ENCODE peak calls at places on chromosomes 11 and 22, in seven cellular contexts. S is SK-N-SH, L is GM23338, V is HCT116, Q is stomach, E is HL-60, F is Panc1. D is an unnamed sample.
A peak's percentile ranks its signal among the peaks of the same experiment; 100 is the strongest.

GRCh38 chr11:102177126-102177525 is 66.9 kb downstream of the YAP1 start:
- DNase-seq in S (no peak), L (no peak), V (no peak), Q (no peak), E (no peak), F (no peak), D (no peak)

GRCh38 chr11:57475191-57475590 is 14.9 kb downstream of the RTN4RL2 start:
- DNase-seq in S (no peak), L (no peak), V (no peak), Q (no peak), E (no peak), F (no peak), D (no peak)

GRCh38 chr11:27201454-27202302 is 161.1 kb downstream of the BBOX1 start:
- DNase-seq in S (peak; percentile 47), L (peak; percentile 32), V (no peak), Q (peak; percentile 93), E (no peak), F (peak; percentile 64), D (peak; percentile 98)

GRCh38 chr11:118241191-118242098 is 10.7 kb downstream of the MPZL3 start:
- DNase-seq in S (no peak), L (no peak), V (peak; percentile 95), Q (peak; percentile 47), E (peak; percentile 90), F (no peak), D (no peak)

GRCh38 chr11:129283141-129283540 is 91.0 kb upstream of the ARHGAP32 start:
- DNase-seq in S (no peak), L (peak; percentile 74), V (peak; percentile 55), Q (peak; percentile 52), E (no peak), F (no peak), D (no peak)

GRCh38 chr22:28146401-28147304 is 227.6 kb upstream of the PITPNB start:
- DNase-seq in S (no peak), L (no peak), V (no peak), Q (no peak), E (no peak), F (no peak), D (no peak)

GRCh38 chr11:35260342-35260985 is 121.5 kb downstream of the CD44 start:
- DNase-seq in S (no peak), L (no peak), V (no peak), Q (no peak), E (no peak), F (no peak), D (no peak)

GRCh38 chr11:121443688-121444275 is 8.3 kb upstream of the SORL1 start:
- DNase-seq in S (no peak), L (no peak), V (no peak), Q (no peak), E (no peak), F (no peak), D (no peak)

GRCh38 chr11:8765294-8765693 is 82.7 kb downstream of the RPL27A start:
- DNase-seq in S (no peak), L (no peak), V (no peak), Q (no peak), E (no peak), F (no peak), D (no peak)

GRCh38 chr11:78417175-78417887 is at the start of gene GAB2:
- DNase-seq in S (no peak), L (no peak), V (no peak), Q (peak; percentile 51), E (no peak), F (no peak), D (no peak)

GRCh38 chr11:19547044-19547443 is 165.6 kb upstream of the NAV2 start:
- DNase-seq in S (no peak), L (no peak), V (no peak), Q (no peak), E (no peak), F (no peak), D (no peak)

GRCh38 chr22:41256898-41257260 is 16.1 kb upstream of the CHADL start:
- DNase-seq in S (no peak), L (peak; percentile 47), V (no peak), Q (no peak), E (no peak), F (no peak), D (no peak)

GRCh38 chr11:19466314-19466713 is 225.6 kb upstream of the E2F8 start:
- DNase-seq in S (no peak), L (no peak), V (no peak), Q (no peak), E (no peak), F (no peak), D (no peak)

GRCh38 chr11:58561394-58562102 is 14.1 kb downstream of the LPXN start:
- DNase-seq in S (no peak), L (no peak), V (no peak), Q (no peak), E (no peak), F (no peak), D (no peak)

GRCh38 chr11:112555491-112556364 is 295.1 kb upstream of the PLET1 start:
- DNase-seq in S (peak; percentile 66), L (peak; percentile 78), V (peak; percentile 8), Q (peak; percentile 77), E (peak; percentile 4), F (peak; percentile 12), D (peak; percentile 71)

GRCh38 chr11:96607890-96608558 is 218.2 kb downstream of the JRKL start:
- DNase-seq in S (no peak), L (peak; percentile 49), V (no peak), Q (no peak), E (no peak), F (no peak), D (no peak)

GRCh38 chr11:13140873-13141655 is 131.9 kb downstream of the RASSF10 start:
- DNase-seq in S (no peak), L (no peak), V (no peak), Q (no peak), E (no peak), F (no peak), D (no peak)

GRCh38 chr11:46347637-46348311 is 511 bp downstream of the DGKZ start:
- DNase-seq in S (peak; percentile 63), L (no peak), V (no peak), Q (no peak), E (no peak), F (no peak), D (peak; percentile 77)

GRCh38 chr11:111604392-111605009 is 2.3 kb downstream of the SIK2 start:
- DNase-seq in S (peak; percentile 44), L (peak; percentile 87), V (peak; percentile 48), Q (no peak), E (no peak), F (no peak), D (no peak)

GRCh38 chr11:111382451-111382850 is 3.4 kb upstream of the POU2AF1 start:
- DNase-seq in S (no peak), L (no peak), V (no peak), Q (no peak), E (no peak), F (no peak), D (no peak)

GRCh38 chr11:126459691-126460404 is 104.4 kb downstream of the ST3GAL4 start:
- DNase-seq in S (no peak), L (no peak), V (no peak), Q (no peak), E (no peak), F (no peak), D (no peak)

GRCh38 chr22:26461188-26461810 is 22.3 kb downstream of the HPS4 start:
- DNase-seq in S (peak; percentile 84), L (peak; percentile 94), V (peak; percentile 18), Q (peak; percentile 71), E (no peak), F (no peak), D (no peak)

DNA sequence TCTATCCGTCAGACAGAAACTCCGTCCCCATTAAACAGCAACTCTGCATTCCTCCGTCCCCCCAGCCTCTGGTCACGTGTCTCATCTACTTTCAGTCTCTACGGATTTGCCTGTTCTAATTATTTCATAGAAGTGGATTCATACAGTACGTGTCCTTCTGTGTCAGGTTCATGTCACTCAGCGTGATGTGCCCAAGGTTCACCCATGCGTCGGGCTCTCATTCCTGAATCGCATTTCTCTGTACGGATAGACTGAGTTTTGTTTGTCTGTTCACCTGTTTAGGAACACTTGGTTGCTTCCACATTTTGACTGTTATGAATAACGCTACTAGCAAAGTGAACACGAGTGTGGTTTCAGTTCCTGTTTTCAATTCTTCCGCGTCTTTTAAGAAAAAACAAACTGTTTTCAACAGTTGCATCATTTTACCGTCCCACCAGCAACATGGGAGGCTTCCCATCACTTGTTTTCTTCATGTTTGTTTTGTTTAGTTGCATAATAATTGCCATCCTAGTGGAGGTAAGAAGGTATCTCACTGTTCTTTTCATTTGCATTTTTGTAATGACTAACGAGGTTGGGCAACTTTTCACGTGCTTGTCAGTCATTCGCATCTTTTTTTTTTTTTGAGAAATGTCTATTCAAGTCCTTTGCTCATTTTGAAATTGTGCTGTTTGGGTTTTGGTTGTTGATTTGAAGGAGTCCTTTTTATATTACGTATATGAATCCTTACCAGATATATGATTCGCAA is 8.9 kb upstream of the NLRP6 start:
- DNase-seq in S (no peak), L (peak; percentile 18), V (no peak), Q (no peak), E (peak; percentile 96), F (peak; percentile 68), D (no peak)
- H3K4me3 ChIP-seq in S (no peak overlapping the region), L (no peak overlapping the region), V (no peak overlapping the region), Q (no peak overlapping the region), E (peak overlapping the region; percentile 23), F (peak overlapping the region; percentile 35), D (no peak overlapping the region)

GRCh38 chr11:14183973-14184372 is 175.0 kb downstream of the RRAS2 start:
- DNase-seq in S (no peak), L (no peak), V (no peak), Q (no peak), E (no peak), F (no peak), D (no peak)

GRCh38 chr11:14184548-14184947 is 174.4 kb downstream of the RRAS2 start:
- DNase-seq in S (no peak), L (no peak), V (no peak), Q (no peak), E (no peak), F (no peak), D (no peak)

GRCh38 chr11:14182833-14183340 is 176.1 kb downstream of the RRAS2 start:
- DNase-seq in S (no peak), L (no peak), V (no peak), Q (no peak), E (no peak), F (no peak), D (no peak)

GRCh38 chr11:14179126-14179820 is 179.7 kb downstream of the RRAS2 start:
- DNase-seq in S (no peak), L (no peak), V (no peak), Q (no peak), E (no peak), F (no peak), D (no peak)
- TF ChIP-seq POLR2AphosphoS5 in S (no peak), L (no peak), V (no peak), Q (peak; percentile 10), E (no peak), F (no peak), D (no peak)

GRCh38 chr11:72225411-72225951 is 914 bp downstream of the INPPL1 start:
- DNase-seq in S (peak; percentile 42), L (peak; percentile 27), V (no peak), Q (no peak), E (no peak), F (no peak), D (peak; percentile 64)
- H3K4me3 ChIP-seq in S (peak overlapping the region; percentile 100), L (peak overlapping the region; percentile 97), V (peak overlapping the region; percentile 88), Q (peak overlapping the region; percentile 85), E (peak overlapping the region; percentile 75), F (peak overlapping the region; percentile 95), D (peak overlapping the region; percentile 65)

DNA sequence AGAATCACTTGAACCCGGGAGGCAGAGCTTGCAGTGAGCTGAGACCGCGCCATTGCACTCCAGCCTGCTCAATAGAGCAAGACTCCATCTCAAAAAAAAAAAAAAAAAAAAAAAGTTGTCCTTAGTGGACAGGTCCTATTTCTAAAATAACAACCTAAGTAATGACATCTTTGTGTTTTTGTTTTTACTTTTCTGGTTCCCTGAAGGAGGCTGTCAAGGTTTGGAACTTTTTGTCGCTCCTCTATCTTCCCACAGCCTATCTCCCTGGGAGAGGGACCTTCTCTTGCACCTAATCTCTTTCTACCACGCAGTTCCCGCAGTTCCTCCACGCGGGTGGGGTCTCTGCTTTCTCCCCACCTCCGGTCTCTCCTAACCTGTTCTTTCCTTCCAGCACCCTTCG is 50.9 kb upstream of the FADD start:
- DNase-seq in S (no peak), L (no peak), V (no peak), Q (no peak), E (no peak), F (no peak), D (no peak)
- TF ChIP-seq POLR2AphosphoS5 in S (no peak), L (no peak), V (no peak), Q (no peak), E (no peak), F (no peak), D (no peak)

D was measured in sigmoid colon.